ENCODE peak calls at places on chromosomes 7 and 10, in four cellular contexts. S, G, E and B are unnamed samples.
A peak's percentile ranks its signal among the peaks of the same experiment; 100 is the strongest.

GRCh38 chr10:77582710-77583115 is 54.9 kb downstream of the KCNMA1 start:
- DNase-seq in G (peak; percentile 61), S (peak; percentile 60), E (peak; percentile 64), B (peak; percentile 34)

GRCh38 chr10:89306019-89306418 is 4.2 kb downstream of the IFIT2 start:
- DNase-seq in S (no peak), G (no peak), E (no peak), B (no peak)

GRCh38 chr7:138125598-138126111 is 49.4 kb downstream of the AKR1D1 start:
- DNase-seq in G (no peak), S (no peak), E (no peak), B (no peak)

GRCh38 chr10:77643795-77644468 is 6.3 kb upstream of the KCNMA1 start:
- DNase-seq in S (no peak), E (peak; percentile 40), G (peak; percentile 28), B (no peak)

GRCh38 chr7:65448824-65449504 is 75.3 kb downstream of the ZNF92 start:
- DNase-seq in G (no peak), S (no peak), E (no peak), B (no peak)

GRCh38 chr7:1892011-1892965 is 222.2 kb downstream of the ELFN1 start:
- DNase-seq in G (no peak), S (no peak), E (no peak), B (no peak)

GRCh38 chr7:75920431-75921161 is 5.6 kb downstream of the POR start:
- DNase-seq in S (no peak), E (peak; percentile 47), G (no peak), B (peak; percentile 69)

GRCh38 chr7:30707391-30708351 is 25.4 kb upstream of the CRHR2 start:
- DNase-seq in S (no peak), E (no peak), G (peak; percentile 22), B (peak; percentile 79)

GRCh38 chr10:88989824-88990527 is 622 bp upstream of the FAS start:
- DNase-seq in G (no peak), E (peak; percentile 26), S (no peak), B (peak; percentile 47)

DNA sequence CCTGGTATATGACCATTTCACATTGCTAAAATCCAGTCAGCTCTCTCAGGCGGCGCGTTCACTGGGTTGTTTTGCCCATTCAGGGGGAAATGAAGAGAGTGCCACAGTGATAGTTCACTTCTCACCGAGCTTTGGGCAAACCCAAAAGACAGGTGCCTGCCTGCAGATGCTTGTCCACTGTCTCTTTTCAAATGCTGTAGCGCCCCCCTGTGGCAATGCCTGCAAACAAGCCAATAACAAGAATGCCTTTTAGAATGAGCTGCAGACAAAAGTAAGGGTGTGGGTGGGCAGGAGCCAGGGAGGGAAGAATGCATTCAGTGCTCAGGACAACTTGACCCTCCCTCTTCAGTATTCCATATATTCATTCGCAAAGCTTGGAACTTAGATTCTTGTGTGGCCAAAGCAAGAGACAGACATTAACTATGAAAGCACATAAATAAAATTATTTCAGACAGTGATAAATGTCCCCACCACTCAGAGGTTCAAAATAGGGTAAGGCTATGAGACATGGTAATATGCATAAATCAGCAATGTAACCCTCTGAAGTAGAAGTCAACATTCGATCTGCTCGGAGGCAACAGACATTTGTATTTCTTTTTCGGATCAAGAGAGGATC is 86.9 kb downstream of the JAZF1 start:
- DNase-seq in G (peak; percentile 58), S (peak; percentile 77), E (peak; percentile 55), B (peak; percentile 77)
- H3K4me3 ChIP-seq in G (no peak overlapping the region), S (no peak overlapping the region), E (no peak overlapping the region), B (no peak overlapping the region)

GRCh38 chr7:4730971-4731370 is 44.5 kb upstream of the AP5Z1 start:
- DNase-seq in E (no peak), G (no peak), S (no peak), B (no peak)
- H3K4me1 ChIP-seq in E (peaks cover 6% of the 10 kb centered on the region), G (peaks cover 3% of the 10 kb centered on the region), S (no peaks in the 10 kb centered on the region), B (peaks cover 28% of the 10 kb centered on the region)

DNA sequence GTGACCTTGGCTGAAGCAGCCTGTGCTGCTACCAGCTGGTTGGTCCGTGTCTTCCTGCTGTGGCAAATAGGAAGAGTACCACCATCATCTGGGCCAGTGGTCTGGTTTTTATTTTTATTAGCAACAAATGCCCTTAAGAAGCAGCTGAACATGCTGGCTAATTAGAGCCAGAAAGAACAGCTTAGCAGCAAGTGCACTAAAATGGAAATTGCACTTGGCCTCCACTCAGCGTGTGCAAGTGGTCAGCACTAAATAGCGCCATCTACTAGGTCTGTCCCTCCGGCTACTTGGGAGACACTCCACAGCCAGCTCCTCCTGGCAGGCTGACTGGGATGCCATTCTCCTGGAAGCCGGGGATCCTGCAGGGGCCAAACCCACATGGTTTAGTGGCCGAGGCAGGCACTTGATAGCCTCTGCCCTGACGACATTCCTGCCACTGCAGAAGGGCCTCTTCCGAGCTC is 690.3 kb upstream of the FOXK1 start:
- DNase-seq in E (no peak), S (no peak), G (no peak), B (no peak)
- TF ChIP-seq CTCF in E (no peak), S (no peak), G (no peak), B (peak; percentile 17)

GRCh38 chr7:108063520-108063933 is 60.6 kb upstream of the LAMB1 start:
- DNase-seq in S (no peak), E (peak; percentile 32), G (peak; percentile 45), B (no peak)
- H3K4me3 ChIP-seq in S (no peak overlapping the region), E (no peak overlapping the region), G (no peak overlapping the region), B (no peak overlapping the region)

GRCh38 chr7:93016085-93016471 is 101.7 kb downstream of the SAMD9 start:
- DNase-seq in E (no peak), G (no peak), S (no peak), B (no peak)

GRCh38 chr7:93014410-93014809 is 103.4 kb downstream of the SAMD9 start:
- DNase-seq in G (no peak), E (no peak), S (no peak), B (no peak)

GRCh38 chr7:93013471-93014061 is 104.2 kb downstream of the SAMD9 start:
- DNase-seq in G (no peak), S (no peak), E (no peak), B (no peak)

GRCh38 chr7:93016681-93017349 is 101.0 kb downstream of the SAMD9 start:
- DNase-seq in E (no peak), G (no peak), S (no peak), B (no peak)

GRCh38 chr7:93015193-93016084 is 102.3 kb downstream of the SAMD9 start:
- DNase-seq in E (no peak), G (no peak), S (no peak), B (no peak)
- H3K4me1 ChIP-seq in E (peaks cover 11% of the 10 kb centered on the region), G (no peaks in the 10 kb centered on the region), S (no peaks in the 10 kb centered on the region), B (peaks cover 5% of the 10 kb centered on the region)

GRCh38 chr10:121326905-121327304 is 271.3 kb downstream of the FGFR2 start:
- DNase-seq in G (no peak), S (no peak), E (no peak), B (no peak)
- TF ChIP-seq CTCF in G (no peak), S (no peak), E (no peak), B (no peak)

GRCh38 chr10:31962826-31963597 is 34.4 kb upstream of the ARHGAP12 start:
- DNase-seq in G (no peak), E (no peak), S (peak; percentile 87), B (no peak)

GRCh38 chr10:31963598-31963980 is 35.0 kb upstream of the ARHGAP12 start:
- DNase-seq in S (no peak), G (no peak), E (no peak), B (no peak)

GRCh38 chr10:31961264-31961663 is 32.6 kb upstream of the ARHGAP12 start:
- DNase-seq in E (peak; percentile 32), S (no peak), G (peak; percentile 22), B (no peak)

GRCh38 chr10:31959461-31960173 is 31.0 kb upstream of the ARHGAP12 start:
- DNase-seq in S (no peak), E (no peak), G (peak; percentile 25), B (no peak)

GRCh38 chr10:31961675-31962074 is 33.0 kb upstream of the ARHGAP12 start:
- DNase-seq in G (no peak), E (no peak), S (no peak), B (no peak)
- H3K4me3 ChIP-seq in G (no peak overlapping the region), E (no peak overlapping the region), S (no peak overlapping the region), B (no peak overlapping the region)

GRCh38 chr10:125094826-125095225 is 65.5 kb downstream of the CTBP2 start:
- DNase-seq in G (peak; percentile 19), E (peak; percentile 17), S (no peak), B (no peak)
- H3K4me1 ChIP-seq in G (peaks cover 8% of the 10 kb centered on the region), E (peaks cover 22% of the 10 kb centered on the region), S (no peaks in the 10 kb centered on the region), B (peaks cover 76% of the 10 kb centered on the region)

DNA sequence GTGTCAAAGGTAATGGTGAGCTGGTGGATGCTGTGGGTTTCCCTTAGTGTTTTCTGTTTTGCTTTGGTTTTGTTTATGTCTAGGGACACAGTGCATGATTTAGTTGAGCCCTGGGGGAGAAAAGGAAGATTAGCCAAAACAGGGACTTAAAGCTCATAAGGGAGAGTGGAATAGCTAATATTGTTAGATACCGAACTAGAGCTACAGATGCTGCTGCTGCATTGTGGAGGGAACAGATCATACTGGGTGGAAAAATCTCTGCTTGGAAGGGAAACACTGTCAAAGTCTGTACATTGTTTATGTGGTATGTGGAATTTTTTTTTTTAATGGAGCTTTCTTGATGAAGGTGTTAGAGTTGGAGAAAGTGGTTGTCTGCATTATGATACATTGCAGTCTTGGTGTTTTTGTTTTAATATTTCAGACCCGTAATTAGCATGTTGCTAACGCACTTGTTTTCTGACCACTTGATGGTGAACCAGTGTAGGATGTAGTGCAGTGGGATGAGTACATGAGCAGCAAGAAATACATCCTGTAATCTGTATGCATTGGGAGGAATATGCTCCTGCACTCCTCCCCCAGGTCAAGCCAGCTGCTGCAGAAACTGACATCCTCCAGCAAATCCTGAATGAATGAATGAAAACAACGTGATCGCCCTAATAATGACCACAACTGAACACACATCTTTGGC is 2.2 kb downstream of the GLCCI1 start:
- DNase-seq in G (no peak), E (no peak), S (no peak), B (no peak)
- TF ChIP-seq CTCF in G (no peak), E (no peak), S (no peak), B (no peak)

GRCh38 chr7:101494602-101495329 is 132.1 kb downstream of the COL26A1 start:
- DNase-seq in G (no peak), S (no peak), E (no peak), B (peak; percentile 17)
- H3K4me3 ChIP-seq in G (no peak overlapping the region), S (no peak overlapping the region), E (no peak overlapping the region), B (no peak overlapping the region)